ENCODE peak calls at places on chromosome 17, in four cellular contexts. R, Q, Z and T are unnamed samples.

GRCh38 chr17:82835766-82836512 is 3.9 kb downstream of the ZNF750 start:
- DNase-seq in R (no peak), Q (no peak), Z (peak), T (no peak)

GRCh38 chr17:74259667-74260524 is 14.1 kb upstream of the DNAI2 start:
- DNase-seq in R (no peak), Q (no peak), Z (no peak), T (no peak)

GRCh38 chr17:27242951-27243350 is 51.0 kb upstream of the WSB1 start:
- DNase-seq in R (no peak), Q (no peak), Z (no peak), T (no peak)

GRCh38 chr17:40318835-40319332 is 9.9 kb downstream of the RARA start:
- DNase-seq in R (no peak), Q (no peak), Z (peak), T (no peak)

GRCh38 chr17:48592592-48592991 is 987 bp downstream of the HOXB5 start:
- DNase-seq in R (no peak), Q (no peak), Z (no peak), T (no peak)

GRCh38 chr17:7580631-7581554 is 1.5 kb downstream of the CD68 start:
- DNase-seq in R (no peak), Q (no peak), Z (no peak), T (no peak)

GRCh38 chr17:29566473-29567361 is at the start of gene ABHD15:
- DNase-seq in R (peak), Q (peak), Z (peak), T (peak)

GRCh38 chr17:1511756-1512321 is 4.6 kb downstream of the INPP5K start:
- DNase-seq in R (no peak), Q (peak), Z (no peak), T (peak)

GRCh38 chr17:78330570-78331224 is 29.2 kb downstream of the SOCS3 start:
- DNase-seq in R (peak), Q (no peak), Z (no peak), T (no peak)

GRCh38 chr17:78356163-78356713 is 3.6 kb downstream of the SOCS3 start:
- DNase-seq in R (peak), Q (no peak), Z (peak), T (peak)

GRCh38 chr17:63961355-63962207 is 11.1 kb downstream of the SCN4A start:
- DNase-seq in R (peak), Q (peak), Z (peak), T (peak)

GRCh38 chr17:76993636-76994035 is 125.4 kb downstream of the MGAT5B start:
- DNase-seq in R (no peak), Q (no peak), Z (no peak), T (no peak)

GRCh38 chr17:69961488-69962145 is 113.4 kb upstream of the KCNJ16 start:
- DNase-seq in R (peak), Q (peak), Z (peak), T (peak)

GRCh38 chr17:49053171-49053829 is 56.1 kb downstream of the IGF2BP1 start:
- DNase-seq in R (no peak), Q (no peak), Z (no peak), T (no peak)

GRCh38 chr17:51491416-51491815 is 231.1 kb downstream of the UTP18 start:
- DNase-seq in R (no peak), Q (no peak), Z (no peak), T (no peak)

GRCh38 chr17:41254861-41255260 is 323 bp upstream of the KRTAP9-9 start:
- DNase-seq in R (no peak), Q (no peak), Z (no peak), T (no peak)

GRCh38 chr17:10149573-10150399 is 48.6 kb downstream of the GAS7 start:
- DNase-seq in R (peak), Q (no peak), Z (no peak), T (peak)

GRCh38 chr17:70276931-70277330 is 107.6 kb downstream of the KCNJ2 start:
- DNase-seq in R (peak), Q (no peak), Z (no peak), T (no peak)

GRCh38 chr17:32944248-32945020 is 16.5 kb downstream of the TMEM98 start:
- DNase-seq in R (no peak), Q (no peak), Z (no peak), T (no peak)

GRCh38 chr17:4182043-4182442 is 39.0 kb downstream of the CYB5D2 start:
- DNase-seq in R (no peak), Q (no peak), Z (no peak), T (no peak)

GRCh38 chr17:39178516-39178915 is 12.6 kb upstream of the ARL5C start:
- DNase-seq in R (no peak), Q (no peak), Z (no peak), T (peak)

GRCh38 chr17:44326867-44327444 is 2.3 kb upstream of the SLC25A39 start:
- DNase-seq in R (peak), Q (peak), Z (peak), T (peak)

GRCh38 chr17:41404024-41404651 is 6.7 kb upstream of the KRT31 start:
- DNase-seq in R (peak), Q (no peak), Z (no peak), T (peak)

GRCh38 chr17:44522883-44523671 is 19.9 kb upstream of the GPATCH8 start:
- DNase-seq in R (peak), Q (peak), Z (peak), T (peak)

GRCh38 chr17:561118-561517 is 153.5 kb downstream of the VPS53 start:
- DNase-seq in R (peak), Q (no peak), Z (no peak), T (peak)

GRCh38 chr17:3667366-3668278 is 756 bp downstream of the TAX1BP3 start:
- DNase-seq in R (peak), Q (peak), Z (peak), T (peak)

GRCh38 chr17:19412510-19412909 is 1.5 kb downstream of the RNF112 start:
- DNase-seq in R (no peak), Q (no peak), Z (no peak), T (no peak)

GRCh38 chr17:47955497-47956461 is 1.9 kb downstream of the PRR15L start:
- DNase-seq in R (no peak), Q (no peak), Z (no peak), T (peak)

GRCh38 chr17:49991409-49991808 is 3.6 kb downstream of the DLX3 start:
- DNase-seq in R (no peak), Q (no peak), Z (no peak), T (no peak)

GRCh38 chr17:3885271-3885670 is 7.6 kb downstream of the CAMKK1 start:
- DNase-seq in R (peak), Q (no peak), Z (no peak), T (no peak)

GRCh38 chr17:55722016-55722706 is 503 bp downstream of the TMEM100 start:
- DNase-seq in R (peak), Q (no peak), Z (no peak), T (peak)

GRCh38 chr17:7557825-7558543 is 566 bp upstream of the TNFSF13 start:
- DNase-seq in R (peak), Q (peak), Z (peak), T (peak)

GRCh38 chr17:42347198-42347597 is 41.0 kb downstream of the STAT3 start:
- DNase-seq in R (peak), Q (peak), Z (peak), T (peak)

GRCh38 chr17:75261336-75262111 is at the start of the genes GGA3 and MRPS7:
- DNase-seq in R (peak), Q (peak), Z (peak), T (peak)

GRCh38 chr17:75105269-75106080 is 4.3 kb upstream of the ARMC7 start:
- DNase-seq in R (peak), Q (no peak), Z (no peak), T (peak)

GRCh38 chr17:15457723-15458094 is 9.7 kb downstream of the CDRT4 start:
- DNase-seq in R (no peak), Q (no peak), Z (peak), T (no peak)

GRCh38 chr17:75081611-75082540 is 5.9 kb upstream of the SLC16A5 start:
- DNase-seq in R (no peak), Q (no peak), Z (no peak), T (no peak)

GRCh38 chr17:40422990-40423611 is 5.4 kb upstream of the TOP2A start:
- DNase-seq in R (no peak), Q (no peak), Z (no peak), T (no peak)

DNA sequence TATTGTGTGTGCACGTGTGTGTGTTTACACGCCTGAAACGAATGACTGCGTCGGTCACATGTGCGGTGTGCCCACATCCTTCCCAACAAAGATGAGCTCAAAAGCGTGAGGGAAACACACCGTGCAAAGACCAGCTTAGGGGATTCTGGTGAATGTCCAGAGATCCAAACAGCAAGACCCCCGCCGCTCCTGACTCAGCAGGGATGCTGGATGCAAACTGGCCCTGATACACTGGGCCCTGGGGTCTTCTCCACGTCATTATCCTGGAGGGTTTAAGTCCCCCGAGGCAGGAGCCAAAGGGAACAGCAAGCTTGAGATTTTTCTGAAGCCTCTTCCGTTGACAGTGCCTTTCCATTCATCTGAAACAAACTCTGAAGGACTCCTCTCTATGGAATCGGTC is 59.2 kb downstream of the TBC1D16 start:
- DNase-seq in R (no peak), Q (no peak), Z (peak), T (no peak)
- TF ChIP-seq CTCF in R (no peak), Q (no peak), Z (no peak), T (no peak)

DNA sequence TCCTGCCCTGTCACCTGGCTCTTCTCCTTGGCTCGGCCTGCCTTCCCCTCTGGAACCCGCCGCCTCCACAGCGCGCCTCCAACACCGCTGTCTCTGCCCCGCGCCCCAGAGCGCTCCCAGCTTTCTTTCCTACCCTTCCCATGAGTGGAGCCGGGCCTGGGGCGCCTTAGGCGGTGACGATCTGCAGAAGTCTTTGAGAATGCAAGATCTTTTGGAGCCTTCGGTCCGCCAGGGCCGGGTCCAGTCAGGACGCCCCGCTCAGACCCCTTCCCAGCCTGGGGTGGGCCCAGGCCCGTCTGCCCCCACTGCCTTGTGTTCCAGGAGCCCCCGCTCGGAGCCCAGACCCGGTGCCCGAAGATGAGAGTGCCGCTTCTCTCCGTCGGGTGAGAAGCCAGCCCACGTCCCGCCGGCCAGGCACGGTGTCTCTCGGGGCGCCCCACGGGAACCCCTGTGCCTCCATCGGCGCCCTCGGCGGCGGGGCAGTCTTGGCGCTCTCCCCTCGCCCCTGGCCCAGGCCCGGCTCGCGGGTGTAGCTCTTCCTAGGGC is 40.0 kb downstream of the MRM1 start:
- DNase-seq in R (no peak), Q (no peak), Z (no peak), T (no peak)
- H3K4me3 ChIP-seq in R (no peak), Q (peak), Z (peak), T (peak)

DNA sequence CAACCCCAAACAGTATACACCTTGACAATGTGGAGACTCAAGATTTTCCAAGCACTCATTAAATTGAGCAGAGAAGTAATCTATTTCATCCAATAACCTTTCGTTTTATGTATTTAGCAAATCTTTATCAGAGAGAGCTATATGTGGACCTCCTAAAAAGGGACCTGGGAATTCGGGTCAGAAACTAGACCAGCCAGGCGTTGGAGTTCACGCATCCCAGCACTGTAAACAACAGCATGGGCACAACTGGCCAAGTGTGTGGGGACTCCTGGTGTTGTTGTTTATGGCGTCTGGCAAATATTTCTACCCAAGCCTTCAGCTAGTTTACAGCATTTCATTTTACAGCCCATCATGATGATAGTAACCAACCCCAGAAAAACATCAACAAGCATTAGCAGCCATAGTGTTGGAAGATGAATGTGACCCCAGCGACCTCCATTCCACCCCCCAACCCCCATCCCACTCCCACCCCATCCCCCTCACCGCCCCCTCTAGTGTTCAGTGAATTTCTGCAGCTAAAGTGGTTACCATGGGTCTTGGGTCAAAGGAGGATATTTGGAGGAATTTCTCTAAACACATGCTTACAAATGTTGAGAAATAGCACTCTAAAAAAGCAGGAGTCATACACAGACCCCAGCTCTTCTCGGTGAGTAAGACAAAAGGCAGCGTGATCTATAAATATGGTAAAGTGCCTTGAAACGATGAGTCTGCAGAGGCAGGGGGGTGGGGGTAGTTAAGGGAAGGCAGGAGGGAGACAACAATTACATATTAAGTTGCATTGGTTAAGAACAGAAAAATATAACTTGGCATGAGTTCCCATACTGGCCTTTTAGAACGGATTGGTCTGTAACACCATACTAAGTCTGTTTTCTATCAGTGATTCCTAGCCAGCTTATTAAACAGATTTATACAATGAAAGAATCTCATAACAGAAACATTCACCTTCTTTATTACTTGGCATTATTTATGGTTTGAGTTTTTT is 91.4 kb upstream of the TBX2 start:
- DNase-seq in R (peak), Q (no peak), Z (no peak), T (peak)
- TF ChIP-seq CTCF in R (peak), Q (no peak), Z (no peak), T (no peak)

GRCh38 chr17:8739104-8739503 is 5.5 kb downstream of the CCDC42 start:
- DNase-seq in R (no peak), Q (no peak), Z (no peak), T (no peak)

GRCh38 chr17:8741771-8742170 is 2.9 kb downstream of the CCDC42 start:
- DNase-seq in R (no peak), Q (no peak), Z (peak), T (no peak)

GRCh38 chr17:8741366-8741765 is 3.3 kb downstream of the CCDC42 start:
- DNase-seq in R (no peak), Q (no peak), Z (peak), T (no peak)

GRCh38 chr17:8742274-8742673 is 2.4 kb downstream of the CCDC42 start:
- DNase-seq in R (no peak), Q (no peak), Z (peak), T (no peak)

GRCh38 chr17:8740486-8740885 is 4.2 kb downstream of the CCDC42 start:
- DNase-seq in R (no peak), Q (no peak), Z (no peak), T (no peak)
- H3K4me3 ChIP-seq in R (no peak), Q (peak), Z (no peak), T (no peak)

DNA sequence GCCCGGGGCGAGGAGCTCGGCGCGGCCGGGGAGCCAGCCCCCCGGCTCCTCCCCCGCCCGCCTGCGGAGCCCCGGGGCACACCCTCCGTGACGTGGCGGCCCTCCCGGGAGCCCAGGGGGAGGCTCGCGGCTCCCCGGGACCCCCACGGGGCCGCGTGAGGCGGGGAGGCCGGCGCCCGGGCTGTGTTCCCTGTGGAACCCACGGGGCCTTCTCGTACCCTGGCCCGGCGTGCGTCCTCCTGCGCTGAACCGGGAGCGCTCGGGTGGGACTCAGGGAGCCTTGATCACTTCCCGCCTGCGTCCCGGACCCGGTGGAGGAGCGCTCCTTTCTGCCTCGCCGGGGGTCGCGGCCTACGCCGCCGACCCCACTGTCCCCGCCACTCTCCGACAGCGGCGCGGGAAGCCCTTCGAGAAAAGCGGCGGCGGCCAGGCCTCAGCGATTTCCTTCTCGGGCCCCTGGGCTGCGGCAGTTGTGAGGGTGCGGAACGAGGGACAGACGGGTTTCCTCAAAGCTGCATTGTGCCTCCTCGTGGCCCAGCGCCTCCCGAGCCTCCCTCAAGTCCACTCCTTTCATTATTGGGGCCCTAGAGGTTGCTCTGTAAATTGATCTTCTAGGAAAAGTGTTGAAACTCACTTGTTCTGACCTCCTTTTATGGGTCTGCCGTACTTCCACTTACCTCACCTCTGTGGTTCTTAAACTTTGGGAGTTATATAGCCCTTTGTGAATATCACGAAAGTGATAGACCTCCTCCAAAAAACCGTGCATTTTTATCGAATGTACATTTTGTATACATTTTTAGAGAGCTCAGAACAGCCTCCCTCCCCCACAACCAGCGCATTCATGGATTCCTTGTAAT is 597 bp downstream of the LIG3 start:
- DNase-seq in R (peak), Q (peak), Z (peak), T (peak)
- TF ChIP-seq CTCF in R (peak), Q (peak), Z (peak), T (peak)

DNA sequence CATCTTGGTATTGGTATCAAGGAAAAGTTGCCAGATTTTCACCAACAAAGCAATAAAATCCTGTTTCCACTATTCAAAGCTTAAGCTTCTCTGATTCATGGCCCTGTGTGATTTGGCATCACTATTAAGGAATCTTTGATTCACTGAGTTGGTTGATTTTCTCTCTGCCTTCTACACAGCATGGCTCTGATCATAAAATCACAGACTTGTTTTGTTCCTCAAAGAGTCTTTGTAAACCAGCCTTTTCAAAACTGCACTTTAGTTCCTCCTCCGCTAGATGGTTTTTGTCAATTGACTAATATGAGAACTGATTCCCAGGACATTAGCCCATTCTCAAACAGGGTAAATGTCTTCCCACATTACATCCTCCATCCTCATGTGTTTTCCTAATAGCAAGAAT is 197.6 kb downstream of the DNAH9 start:
- DNase-seq in R (no peak), Q (no peak), Z (no peak), T (no peak)
- H3K4me3 ChIP-seq in R (no peak), Q (no peak), Z (no peak), T (no peak)